ENCODE peak calls at places on chromosomes 2 and 18, in six cellular contexts. H is nephron progenitor cell; B is EL; U is GM03348; M is activated CD8-positive, alpha-beta T cell treated with anti-CD3 and anti-CD28 coated beads, Interleukin-2, amount 10 ng/mL, durations not matched to agents 7 days and 5 days; L is upper lobe of right lung. K is an unnamed sample.

GRCh38 chr18:48542513-48543181 is 3.8 kb downstream of the CTIF start:
- DNase-seq in U (no peak), L (no peak), B (no peak), H (no peak), M (no peak), K (no peak)

GRCh38 chr2:15894459-15895144 is 45.7 kb upstream of the MYCN start:
- DNase-seq in M (no peak), U (no peak), H (no peak), B (no peak), L (no peak), K (no peak)

GRCh38 chr2:144580521-144581153 is 60.7 kb upstream of the ZEB2 start:
- DNase-seq in U (no peak), L (no peak), M (no peak), B (no peak), H (no peak), K (no peak)

GRCh38 chr18:74945774-74946545 is 263.0 kb downstream of the PTGR3 start:
- DNase-seq in B (peak; percentile 49), U (peak; percentile 16), H (no peak), L (no peak), M (no peak), K (no peak)

GRCh38 chr2:144468823-144469595 is 50.9 kb downstream of the ZEB2 start:
- DNase-seq in U (no peak), B (no peak), M (no peak), H (no peak), L (no peak), K (no peak)

GRCh38 chr2:106781196-106781595 is 104.8 kb downstream of the ST6GAL2 start:
- DNase-seq in M (no peak), L (no peak), H (peak; percentile 10), B (no peak), U (no peak), K (no peak)

GRCh38 chr18:24947521-24948305 is 404.3 kb downstream of the ZNF521 start:
- DNase-seq in U (no peak), L (no peak), B (no peak), M (no peak), H (no peak), K (no peak)

GRCh38 chr2:241064008-241064801 is 37.9 kb downstream of the MTERF4 start:
- DNase-seq in U (peak; percentile 32), B (no peak), H (no peak), L (peak; percentile 87), M (peak; percentile 43), K (peak; percentile 51)

GRCh38 chr2:115160523-115161521 is 718.4 kb downstream of the DPP10 start:
- DNase-seq in U (no peak), M (no peak), H (peak; percentile 83), B (no peak), L (peak; percentile 76), K (no peak)

GRCh38 chr2:132645943-132646804 is 23.8 kb downstream of the LYPD1 start:
- DNase-seq in L (no peak), M (no peak), H (no peak), U (no peak), B (no peak), K (no peak)

GRCh38 chr2:187915810-187916209 is 361.6 kb upstream of the TFPI start:
- DNase-seq in B (no peak), M (no peak), H (no peak), L (no peak), U (no peak), K (no peak)

GRCh38 chr2:47288864-47289263 is 114.1 kb upstream of the MSH2 start:
- DNase-seq in L (no peak), U (peak; percentile 71), H (no peak), B (peak; percentile 76), M (no peak), K (no peak)

GRCh38 chr2:235406420-235406819 is 87.4 kb upstream of the AGAP1 start:
- DNase-seq in H (no peak), U (no peak), B (no peak), L (no peak), M (no peak), K (no peak)